ENCODE peak calls at places on chromosomes 12 and 14, in five cellular contexts. Y is A549, X is GM12878, H is WTC11, V is K562. N is an unnamed sample.

GRCh38 chr12:76634074-76634570 is 74.6 kb upstream of the OSBPL8 start:
- DNase-seq in H (no peak), V (no peak), Y (no peak), X (no peak), N (no peak)

GRCh38 chr12:120709976-120710804 is at the start of gene UNC119B:
- DNase-seq in Y (peak; percentile 79), X (no peak), V (peak; percentile 92), H (peak; percentile 72), N (no peak)

GRCh38 chr12:1838223-1838993 is 18.0 kb downstream of the LRTM2 start:
- DNase-seq in H (no peak), Y (no peak), V (no peak), X (no peak), N (no peak)

GRCh38 chr14:68981124-68981523 is 2.0 kb upstream of the ACTN1 start:
- DNase-seq in H (no peak), X (no peak), Y (no peak), V (no peak), N (no peak)

GRCh38 chr14:63564318-63564717 is 21.1 kb upstream of the PPP2R5E start:
- DNase-seq in V (no peak), X (no peak), H (no peak), Y (no peak), N (no peak)

GRCh38 chr12:130819681-130820080 is 19.4 kb downstream of the STX2 start:
- DNase-seq in Y (no peak), H (no peak), X (no peak), V (no peak), N (no peak)

GRCh38 chr12:8032242-8033152 is at the start of gene FOXJ2:
- DNase-seq in V (peak; percentile 68), H (peak; percentile 69), X (no peak), Y (peak; percentile 57), N (peak; percentile 11)

GRCh38 chr12:13652105-13652504 is 329.3 kb downstream of the GRIN2B start:
- DNase-seq in V (no peak), H (no peak), X (no peak), Y (no peak), N (no peak)

GRCh38 chr12:53749986-53750811 is 1.6 kb downstream of the CISTR start:
- DNase-seq in H (no peak), X (no peak), Y (no peak), V (no peak), N (no peak)

GRCh38 chr12:56158926-56159461 is 835 bp downstream of the MYL6 start:
- DNase-seq in V (no peak), H (peak; percentile 72), Y (peak; percentile 50), X (no peak), N (peak; percentile 70)

GRCh38 chr12:116398193-116398592 is 120.7 kb upstream of the MED13L start:
- DNase-seq in X (no peak), Y (no peak), V (no peak), H (no peak), N (no peak)

GRCh38 chr12:24853588-24853987 is 95.3 kb downstream of the BCAT1 start:
- DNase-seq in X (no peak), V (no peak), H (no peak), Y (no peak), N (no peak)

GRCh38 chr12:62725781-62726180 is 209.2 kb downstream of the PPM1H start:
- DNase-seq in H (no peak), Y (no peak), X (no peak), V (no peak), N (no peak)

GRCh38 chr12:57614178-57614947 is 3.1 kb downstream of the ARHGEF25 start:
- DNase-seq in H (peak; percentile 77), V (peak; percentile 81), Y (peak; percentile 51), X (peak; percentile 33), N (no peak)

GRCh38 chr12:44317651-44318126 is 481.8 kb downstream of the TMEM117 start:
- DNase-seq in X (no peak), V (no peak), Y (no peak), H (peak; percentile 14), N (peak; percentile 30)

GRCh38 chr14:81471062-81471461 is 62.6 kb downstream of the SEL1L start:
- DNase-seq in Y (no peak), X (no peak), H (no peak), V (no peak), N (no peak)

GRCh38 chr12:72540811-72541210 is 268.6 kb downstream of the TRHDE start:
- DNase-seq in X (no peak), V (no peak), H (no peak), Y (no peak), N (no peak)

GRCh38 chr12:14913381-14913781 is 25.0 kb downstream of the ERP27 start:
- DNase-seq in H (no peak), V (no peak), Y (no peak), X (no peak), N (no peak)

GRCh38 chr12:82652071-82652470 is 34.6 kb upstream of the TMTC2 start:
- DNase-seq in H (no peak), V (no peak), Y (no peak), X (no peak), N (no peak)

GRCh38 chr12:124334976-124335375 is 40.1 kb downstream of the RFLNA start:
- DNase-seq in H (no peak), V (no peak), X (no peak), Y (no peak), N (no peak)

GRCh38 chr12:124333724-124334123 is 38.8 kb downstream of the RFLNA start:
- DNase-seq in Y (no peak), V (no peak), H (no peak), X (no peak), N (no peak)

GRCh38 chr12:124335426-124336183 is 40.7 kb downstream of the RFLNA start:
- DNase-seq in X (no peak), V (no peak), Y (no peak), H (no peak), N (no peak)

GRCh38 chr12:124332900-124333299 is 38.0 kb downstream of the RFLNA start:
- DNase-seq in H (no peak), V (no peak), Y (no peak), X (no peak), N (no peak)

DNA sequence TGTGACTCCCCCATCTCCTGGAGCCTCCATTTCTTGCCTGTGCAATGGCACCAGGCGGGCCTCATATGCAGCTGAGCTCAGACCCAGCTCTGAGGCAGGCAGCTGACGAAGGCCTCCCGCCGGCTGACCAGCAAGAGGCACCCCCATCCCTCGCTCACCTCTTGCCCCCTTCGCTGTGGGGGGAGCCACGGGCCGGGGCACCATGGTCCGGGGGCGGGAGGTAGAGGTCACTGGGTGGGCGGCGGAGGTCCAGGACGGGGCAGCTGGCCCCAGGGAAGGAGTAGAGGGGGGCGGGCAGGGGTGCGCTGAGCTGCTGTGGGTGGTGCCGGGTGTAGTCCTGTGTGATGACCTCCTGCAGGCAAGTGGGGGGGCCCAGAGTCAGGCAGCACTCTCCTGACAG is 39.4 kb downstream of the RFLNA start:
- DNase-seq in Y (no peak), H (no peak), V (no peak), X (no peak), N (no peak)
- TF ChIP-seq ESRRA in Y (no peak), H (no peak), V (no peak), X (no peak), N (no peak)

GRCh38 chr12:93122089-93122488 is 193.0 kb upstream of the EEA1 start:
- DNase-seq in H (no peak), X (no peak), Y (no peak), V (no peak), N (peak; percentile 64)

GRCh38 chr12:93126069-93126474 is 197.0 kb upstream of the EEA1 start:
- DNase-seq in X (no peak), H (no peak), Y (no peak), V (no peak), N (no peak)

GRCh38 chr12:93125126-93125525 is 196.0 kb upstream of the EEA1 start:
- DNase-seq in V (no peak), X (no peak), H (no peak), Y (no peak), N (no peak)

GRCh38 chr12:93127107-93127560 is 198.0 kb upstream of the EEA1 start:
- DNase-seq in Y (no peak), V (no peak), X (no peak), H (no peak), N (no peak)

DNA sequence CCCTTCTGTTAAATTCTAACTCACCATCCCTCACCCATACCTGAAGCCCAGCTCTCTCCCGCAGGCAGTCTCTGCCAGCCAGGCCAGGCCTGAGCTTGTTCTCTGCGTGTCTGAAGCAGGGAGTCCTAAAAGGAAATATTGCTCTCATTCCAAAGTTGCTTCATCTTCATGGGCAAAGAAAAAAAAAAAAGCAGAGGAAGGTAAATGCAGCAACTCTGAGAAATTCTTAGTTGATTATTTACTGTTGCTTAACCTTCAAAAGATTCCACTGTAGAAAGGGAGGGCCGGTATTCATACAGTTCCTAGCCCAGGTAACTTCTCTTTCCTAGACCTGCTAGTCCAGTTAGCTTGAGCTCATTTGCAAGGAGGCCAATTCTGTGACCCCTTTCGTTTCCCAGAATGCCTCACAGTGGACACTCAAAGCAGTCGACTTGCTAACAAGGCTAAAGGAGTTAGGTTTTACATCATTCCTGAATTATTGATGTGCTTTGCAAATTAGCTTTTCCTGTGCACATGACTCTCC is 193.5 kb upstream of the EEA1 start:
- DNase-seq in H (no peak), V (no peak), Y (no peak), X (no peak), N (peak; percentile 81)
- TF ChIP-seq ESRRA in H (no peak), V (no peak), Y (no peak), X (no peak), N (no peak)

DNA sequence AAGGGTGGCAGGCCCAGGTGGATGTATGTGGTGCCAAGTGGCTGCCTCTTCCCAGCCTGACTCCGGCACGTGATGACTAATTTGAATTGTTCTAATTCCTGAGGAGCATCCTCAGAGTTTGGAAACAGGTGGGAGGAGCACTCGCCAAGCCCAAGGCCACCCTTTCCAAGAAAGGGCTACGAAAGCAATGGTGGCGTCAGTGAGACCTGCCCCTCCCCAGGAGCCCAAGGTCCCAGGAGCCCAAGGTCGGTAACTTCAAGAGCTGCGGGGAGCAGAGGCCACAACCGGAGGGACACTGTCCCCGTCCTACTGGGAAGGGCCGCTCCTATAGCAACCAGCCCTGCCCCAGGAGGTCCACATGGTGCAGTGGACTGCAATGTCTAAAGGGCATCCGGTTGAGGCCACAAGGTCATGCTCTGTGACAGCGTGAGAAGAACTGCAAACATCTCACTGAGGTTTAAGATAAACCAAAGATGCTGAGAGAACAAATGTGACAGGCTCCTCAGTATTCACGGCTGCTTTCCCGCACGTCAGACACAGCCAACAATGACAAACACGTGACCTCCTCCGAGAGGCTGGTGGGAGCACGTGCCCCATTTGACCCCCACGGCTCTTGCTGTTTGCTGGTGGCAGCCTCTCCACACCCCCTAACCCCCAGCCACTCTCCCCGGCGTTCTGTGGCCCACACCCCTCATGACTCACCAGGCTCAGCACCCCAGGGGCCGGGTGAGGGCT is 79.6 kb downstream of the ITPK1 start:
- DNase-seq in V (peak; percentile 54), X (no peak), H (no peak), Y (no peak), N (peak; percentile 91)
- TF ChIP-seq ESRRA in V (peak; percentile 82), X (no peak), H (no peak), Y (peak; percentile 61), N (peak; percentile 96)

DNA sequence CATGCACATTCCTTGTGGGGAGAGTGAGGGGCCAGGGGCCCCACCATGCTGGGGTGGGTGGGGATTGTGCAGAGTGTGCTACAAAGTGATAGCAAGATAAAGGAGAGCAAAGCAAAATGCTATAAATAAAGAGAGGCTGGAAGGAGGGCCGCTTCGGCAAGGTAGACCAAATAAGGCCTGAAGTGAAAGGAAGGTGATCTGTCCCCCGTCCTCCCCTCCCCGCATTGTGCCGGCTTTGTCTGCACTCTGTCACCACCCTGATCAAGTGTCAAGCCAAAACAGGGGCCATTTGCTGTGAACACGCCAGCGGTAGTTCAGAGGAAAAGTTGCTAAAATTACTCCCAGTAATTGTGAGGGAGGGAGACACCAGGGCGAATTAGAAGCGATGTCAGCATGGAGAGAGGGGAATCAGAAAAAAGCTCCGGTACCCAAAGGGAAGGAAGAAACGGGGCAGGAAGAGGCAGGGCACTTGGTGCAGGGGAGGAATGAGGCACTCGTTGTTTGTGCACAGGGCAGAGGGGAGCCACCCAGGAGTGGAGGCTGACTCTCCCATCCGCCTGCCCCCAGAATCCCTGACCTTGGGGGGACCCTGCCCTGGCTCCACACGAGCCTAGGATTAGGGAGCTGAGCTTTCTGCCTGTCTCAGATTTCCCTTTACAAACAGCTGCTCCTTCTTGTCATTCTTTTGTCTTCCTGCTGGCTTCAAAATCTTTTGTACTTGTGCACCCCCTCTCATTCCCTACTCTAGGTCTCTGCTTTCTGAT is 2.9 kb upstream of the MYH7 start:
- DNase-seq in H (no peak), X (no peak), V (peak; percentile 20), Y (no peak), N (no peak)
- TF ChIP-seq ESRRA in H (no peak), X (no peak), V (no peak), Y (no peak), N (no peak)